ENCODE peak calls at places on chromosomes 13 and 19, in four cellular contexts. L is heart right ventricle, I is colonic mucosa, D is GM23248. W is an unnamed sample.

GRCh38 chr13:54210397-54211050 is 1181.9 kb downstream of the OLFM4 start:
- DNase-seq in L (no peak), I (no peak), D (no peak), W (peak; percentile 77)

GRCh38 chr13:88622362-88622973 is 951.3 kb downstream of the SLITRK5 start:
- DNase-seq in L (no peak), I (no peak), D (no peak), W (no peak)

GRCh38 chr19:37977992-37978391 is 71.0 kb downstream of the SIPA1L3 start:
- DNase-seq in L (no peak), I (no peak), D (peak; percentile 57), W (no peak)

GRCh38 chr19:40813182-40813581 is 14.2 kb downstream of the EGLN2 start:
- DNase-seq in L (no peak), I (no peak), D (no peak), W (peak; percentile 53)

GRCh38 chr19:3619631-3620012 is 7.0 kb downstream of the CACTIN start:
- DNase-seq in L (peak; percentile 13), I (no peak), D (no peak), W (no peak)

GRCh38 chr19:1809663-1810062 is 2.4 kb downstream of the ATP8B3 start:
- DNase-seq in L (no peak), I (no peak), D (no peak), W (no peak)

GRCh38 chr19:22427587-22428298 is 5.6 kb upstream of the ZNF98 start:
- DNase-seq in L (no peak), I (no peak), D (no peak), W (no peak)

GRCh38 chr13:66138172-66138811 is 1091.8 kb downstream of the PCDH9 start:
- DNase-seq in L (no peak), I (no peak), D (no peak), W (no peak)

GRCh38 chr19:2053601-2054389 is 2.8 kb upstream of the MKNK2 start:
- DNase-seq in L (peak; percentile 84), I (peak; percentile 68), D (no peak), W (peak; percentile 53)

GRCh38 chr13:27962128-27962841 is 6.8 kb downstream of the CDX2 start:
- DNase-seq in L (no peak), I (peak; percentile 65), D (no peak), W (no peak)

GRCh38 chr19:29806098-29806866 is 5.5 kb upstream of the CCNE1 start:
- DNase-seq in L (peak; percentile 57), I (peak; percentile 31), D (peak; percentile 28), W (no peak)

GRCh38 chr19:19445288-19445687 is 39.8 kb downstream of the GATAD2A start:
- DNase-seq in L (no peak), I (no peak), D (no peak), W (no peak)

GRCh38 chr19:6216236-6216995 is 63.4 kb downstream of the MLLT1 start:
- DNase-seq in L (peak; percentile 20), I (no peak), D (no peak), W (no peak)
- H3K27ac ChIP-seq in L (no peak overlapping the region), I (no peak overlapping the region), D (no peak overlapping the region), W (no peak overlapping the region)

GRCh38 chr13:113419531-113420183 is 33.6 kb downstream of the ADPRHL1 start:
- DNase-seq in L (no peak), I (no peak), D (no peak), W (no peak)

GRCh38 chr13:113421673-113422270 is 31.5 kb downstream of the ADPRHL1 start:
- DNase-seq in L (no peak), I (no peak), D (peak; percentile 58), W (no peak)

GRCh38 chr13:113422790-113423189 is 30.5 kb downstream of the ADPRHL1 start:
- DNase-seq in L (no peak), I (no peak), D (no peak), W (no peak)

GRCh38 chr13:113418722-113419049 is 34.6 kb downstream of the ADPRHL1 start:
- DNase-seq in L (no peak), I (no peak), D (no peak), W (no peak)

GRCh38 chr13:113420833-113421600 is 32.3 kb downstream of the ADPRHL1 start:
- DNase-seq in L (no peak), I (no peak), D (peak; percentile 20), W (no peak)
- H3K27ac ChIP-seq in L (no peak overlapping the region), I (no peak overlapping the region), D (no peak overlapping the region), W (peak overlapping the region; percentile 29)

GRCh38 chr19:14122924-14123323 is 5.4 kb upstream of the PRKACA start:
- DNase-seq in L (no peak), I (no peak), D (no peak), W (no peak)

GRCh38 chr19:14119644-14120496 is 2.3 kb upstream of the PRKACA start:
- DNase-seq in L (no peak), I (no peak), D (no peak), W (no peak)

GRCh38 chr19:14117668-14118164 is at the start of gene PRKACA:
- DNase-seq in L (peak; percentile 99), I (peak; percentile 98), D (peak; percentile 100), W (peak; percentile 99)

GRCh38 chr19:14118165-14119051 is 846 bp upstream of the PRKACA start:
- DNase-seq in L (peak; percentile 71), I (peak; percentile 61), D (peak; percentile 87), W (peak; percentile 75)

GRCh38 chr19:14120497-14120780 is 2.9 kb upstream of the PRKACA start:
- DNase-seq in L (no peak), I (no peak), D (no peak), W (no peak)
- H3K27ac ChIP-seq in L (peak overlapping the region; percentile 96), I (no peak overlapping the region), D (no peak overlapping the region), W (no peak overlapping the region)

DNA sequence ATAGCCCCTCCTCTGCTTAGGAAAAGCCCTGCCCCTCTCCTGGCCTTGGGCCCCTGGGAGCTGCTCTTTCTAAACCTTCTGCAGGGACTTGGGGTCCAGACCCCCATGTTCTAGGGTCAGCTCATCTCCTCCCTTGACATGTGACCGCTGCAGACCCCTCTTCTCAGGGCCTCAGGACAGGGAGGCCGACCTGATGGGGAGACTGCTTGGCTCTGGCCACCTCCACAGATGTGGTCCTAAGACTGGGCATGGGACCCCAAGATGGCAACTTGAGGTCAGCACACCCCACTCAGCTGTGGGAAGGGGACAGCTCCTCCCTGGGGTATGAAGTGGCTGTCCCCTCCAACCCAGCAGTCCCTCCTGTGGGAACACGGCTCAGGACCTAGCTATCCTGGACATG is 3.9 kb upstream of the SIX5 start:
- DNase-seq in L (no peak), I (no peak), D (no peak), W (no peak)
- H3K27ac ChIP-seq in L (no peak overlapping the region), I (no peak overlapping the region), D (no peak overlapping the region), W (no peak overlapping the region)

GRCh38 chr13:51559916-51560315 is 24.3 kb upstream of the WDFY2 start:
- DNase-seq in L (no peak), I (no peak), D (no peak), W (no peak)
- H3K27ac ChIP-seq in L (no peak overlapping the region), I (no peak overlapping the region), D (no peak overlapping the region), W (no peak overlapping the region)

GRCh38 chr19:51002542-51003311 is 1.3 kb upstream of the KLK8 start:
- DNase-seq in L (no peak), I (peak; percentile 37), D (peak; percentile 27), W (no peak)
- H3K27ac ChIP-seq in L (no peak overlapping the region), I (no peak overlapping the region), D (no peak overlapping the region), W (no peak overlapping the region)

W was measured in prostate gland.